ENCODE peak calls at places on chromosome 1, in seven cellular contexts. U, C, O, B, A, R and W are unnamed samples.

GRCh38 chr1:39378377-39378776 is 113.1 kb upstream of the BMP8A start:
- DNase-seq in U (no peak), O (no peak), C (no peak), A (no peak), R (peak), B (no peak), W (no peak)

GRCh38 chr1:63442141-63442475 is 74.7 kb downstream of the ALG6 start:
- DNase-seq in C (no peak), R (no peak), O (no peak), B (no peak), A (peak), U (no peak), W (no peak)

GRCh38 chr1:227212164-227212563 is 106.1 kb downstream of the CDC42BPA start:
- DNase-seq in C (no peak), O (no peak), A (no peak), B (no peak), R (no peak), U (no peak), W (no peak)

GRCh38 chr1:23791434-23792047 is 596 bp downstream of the LYPLA2 start:
- DNase-seq in O (no peak), B (no peak), A (no peak), U (no peak), R (no peak), C (no peak), W (no peak)

GRCh38 chr1:2585318-2586092 is 1.1 kb upstream of the PRXL2B start:
- DNase-seq in B (peak), A (peak), R (peak), O (peak), U (peak), C (peak), W (peak)

GRCh38 chr1:84366786-84367185 is 31.5 kb upstream of the DNASE2B start:
- DNase-seq in A (peak), R (no peak), C (no peak), O (no peak), B (no peak), U (no peak), W (no peak)

GRCh38 chr1:55943012-55943411 is 636.4 kb downstream of the PLPP3 start:
- DNase-seq in R (no peak), C (no peak), B (no peak), U (no peak), O (no peak), A (no peak), W (no peak)

GRCh38 chr1:1788646-1789431 is 10.6 kb upstream of the NADK start:
- DNase-seq in U (peak), R (peak), A (peak), O (no peak), B (no peak), C (no peak), W (no peak)

GRCh38 chr1:37752583-37753471 is 12.1 kb downstream of the EPHA10 start:
- DNase-seq in B (no peak), R (peak), A (no peak), O (no peak), C (no peak), U (no peak), W (no peak)

GRCh38 chr1:208977861-208978260 is 605.7 kb upstream of the CAMK1G start:
- DNase-seq in B (no peak), U (no peak), C (no peak), R (no peak), A (peak), O (no peak), W (no peak)

GRCh38 chr1:102434421-102434820 is 437.7 kb upstream of the OLFM3 start:
- DNase-seq in U (peak), B (no peak), A (no peak), O (no peak), C (no peak), R (peak), W (no peak)